ENCODE peak calls at places on chromosomes 11 and 22, in seven cellular contexts. P is activated T-helper 1 cell treated with anti-CD3 and anti-CD28 coated beads, Interleukin-12 subunit alpha, Interleukin-12 subunit beta, Interleukin-2, Interleukin-4 antibody, amounts not matched to agents 30 ng/mL and 10 ng/mL and 1 ng/mL, durations not matched to agents 14 hours and 24 hours and 36 hours; C is endothelial cell; Z is astrocyte; M is H1; N is activated effector memory CD4-positive, alpha-beta T cell treated with anti-CD3 and anti-CD28 coated beads, Interleukin-2, amount 50 U/mL, for 16 hours; J is stimulated activated CD8-positive, alpha-beta memory T cell treated with anti-CD3 and anti-CD28 coated beads, Interleukin-15, amount 100 ng/mL, for 1 hour. V is an unnamed sample.

GRCh38 chr11:124745835-124746620 is 6.0 kb downstream of the VSIG2 start:
- DNase-seq in C (no peak), M (peak), N (peak), J (no peak), P (no peak), Z (no peak), V (no peak)

GRCh38 chr11:13183094-13183825 is 94.3 kb upstream of the BMAL1 start:
- DNase-seq in M (no peak), Z (peak), P (no peak), N (no peak), C (no peak), J (no peak), V (peak)

GRCh38 chr11:128399186-128399585 is 188.2 kb downstream of the ETS1 start:
- DNase-seq in C (no peak), N (no peak), P (no peak), Z (peak), M (no peak), J (no peak), V (no peak)

GRCh38 chr11:100525635-100526034 is 161.5 kb upstream of the ARHGAP42 start:
- DNase-seq in N (no peak), C (peak), Z (no peak), M (peak), P (no peak), J (no peak), V (no peak)

GRCh38 chr11:113114452-113115027 is 153.3 kb downstream of the NCAM1 start:
- DNase-seq in Z (peak), C (peak), M (peak), N (no peak), P (no peak), J (no peak), V (peak)

GRCh38 chr11:29093416-29093815 is 923.4 kb downstream of the KCNA4 start:
- DNase-seq in N (no peak), J (no peak), P (no peak), Z (peak), C (no peak), M (no peak), V (no peak)

GRCh38 chr11:88315015-88315414 is 22.5 kb downstream of the CTSC start:
- DNase-seq in Z (no peak), J (no peak), M (no peak), N (no peak), P (no peak), C (no peak), V (no peak)

GRCh38 chr22:36419177-36419911 is 31.6 kb upstream of the MYH9 start:
- DNase-seq in J (no peak), P (no peak), N (no peak), Z (no peak), C (no peak), M (peak), V (no peak)

GRCh38 chr22:49959782-49960158 is 802 bp upstream of the PIM3 start:
- DNase-seq in N (peak), P (no peak), J (no peak), Z (no peak), M (no peak), C (no peak), V (no peak)

V was measured in NCI-H460.